ENCODE peak calls at places on chromosomes 13 and 19, in eight cellular contexts. One of them, this sample, is unnamed.

GRCh38 chr19:24159707-24160106 is 72.7 kb downstream of the ZNF254 start:
- DNase-seq in brain microvascular endothelial cell: no peak
- DNase-seq in tibial artery: no peak
- DNase-seq in CD8-positive, alpha-beta T cell: no peak
- DNase-seq in heart right ventricle: no peak
- DNase-seq in neural crest cell: no peak
- DNase-seq in mesothelial cell of epicardium: no peak
- DNase-seq in cardiac fibroblast: peak; percentile 3
- DNase-seq in this sample: no peak

GRCh38 chr13:48235100-48235813 is 2.3 kb downstream of the ITM2B start:
- DNase-seq in heart right ventricle: peak; percentile 37
- DNase-seq in cardiac fibroblast: no peak
- DNase-seq in tibial artery: peak; percentile 56
- DNase-seq in neural crest cell: no peak
- DNase-seq in mesothelial cell of epicardium: no peak
- DNase-seq in CD8-positive, alpha-beta T cell: no peak
- DNase-seq in brain microvascular endothelial cell: no peak
- DNase-seq in this sample: no peak

GRCh38 chr19:40908981-40909380 is 26.9 kb upstream of the CYP2A7 start:
- DNase-seq in tibial artery: no peak
- DNase-seq in brain microvascular endothelial cell: no peak
- DNase-seq in CD8-positive, alpha-beta T cell: peak; percentile 35
- DNase-seq in heart right ventricle: peak; percentile 37
- DNase-seq in mesothelial cell of epicardium: no peak
- DNase-seq in cardiac fibroblast: no peak
- DNase-seq in neural crest cell: no peak
- DNase-seq in this sample: no peak

GRCh38 chr13:74596691-74597090 is 462.5 kb upstream of the KLF12 start:
- DNase-seq in tibial artery: no peak
- DNase-seq in CD8-positive, alpha-beta T cell: no peak
- DNase-seq in neural crest cell: no peak
- DNase-seq in mesothelial cell of epicardium: no peak
- DNase-seq in heart right ventricle: no peak
- DNase-seq in brain microvascular endothelial cell: no peak
- DNase-seq in cardiac fibroblast: no peak
- DNase-seq in this sample: no peak

GRCh38 chr13:107192289-107192688 is 624.4 kb upstream of the ARGLU1 start:
- DNase-seq in CD8-positive, alpha-beta T cell: no peak
- DNase-seq in mesothelial cell of epicardium: no peak
- DNase-seq in cardiac fibroblast: no peak
- DNase-seq in neural crest cell: no peak
- DNase-seq in tibial artery: no peak
- DNase-seq in heart right ventricle: no peak
- DNase-seq in brain microvascular endothelial cell: no peak
- DNase-seq in this sample: no peak

GRCh38 chr13:76663941-76664340 is 222.3 kb downstream of the KCTD12 start:
- DNase-seq in heart right ventricle: no peak
- DNase-seq in mesothelial cell of epicardium: no peak
- DNase-seq in cardiac fibroblast: peak; percentile 70
- DNase-seq in CD8-positive, alpha-beta T cell: no peak
- DNase-seq in brain microvascular endothelial cell: no peak
- DNase-seq in neural crest cell: no peak
- DNase-seq in tibial artery: no peak
- DNase-seq in this sample: no peak

GRCh38 chr13:105412171-105412570 is 1123.3 kb downstream of the EFNB2 start:
- DNase-seq in mesothelial cell of epicardium: no peak
- DNase-seq in CD8-positive, alpha-beta T cell: no peak
- DNase-seq in heart right ventricle: no peak
- DNase-seq in tibial artery: no peak
- DNase-seq in cardiac fibroblast: no peak
- DNase-seq in brain microvascular endothelial cell: no peak
- DNase-seq in neural crest cell: no peak
- DNase-seq in this sample: no peak

GRCh38 chr19:53076984-53077383 is 26.2 kb downstream of the ZNF160 start:
- DNase-seq in mesothelial cell of epicardium: peak; percentile 67
- DNase-seq in neural crest cell: peak; percentile 66
- DNase-seq in heart right ventricle: peak; percentile 63
- DNase-seq in brain microvascular endothelial cell: peak; percentile 60
- DNase-seq in CD8-positive, alpha-beta T cell: no peak
- DNase-seq in cardiac fibroblast: peak; percentile 66
- DNase-seq in tibial artery: no peak
- DNase-seq in this sample: no peak

GRCh38 chr19:6088677-6089063 is 21.6 kb downstream of the RFX2 start:
- DNase-seq in mesothelial cell of epicardium: no peak
- DNase-seq in tibial artery: no peak
- DNase-seq in brain microvascular endothelial cell: peak; percentile 37
- DNase-seq in heart right ventricle: no peak
- DNase-seq in neural crest cell: no peak
- DNase-seq in CD8-positive, alpha-beta T cell: no peak
- DNase-seq in cardiac fibroblast: no peak
- DNase-seq in this sample: no peak

GRCh38 chr13:31638577-31638976 is 100.7 kb upstream of the RXFP2 start:
- DNase-seq in tibial artery: no peak
- DNase-seq in CD8-positive, alpha-beta T cell: no peak
- DNase-seq in cardiac fibroblast: peak; percentile 80
- DNase-seq in brain microvascular endothelial cell: peak; percentile 78
- DNase-seq in neural crest cell: no peak
- DNase-seq in mesothelial cell of epicardium: no peak
- DNase-seq in heart right ventricle: peak; percentile 8
- DNase-seq in this sample: no peak

GRCh38 chr13:91078093-91078679 is 269.3 kb upstream of the MIR17HG start:
- DNase-seq in neural crest cell: no peak
- DNase-seq in brain microvascular endothelial cell: no peak
- DNase-seq in cardiac fibroblast: peak; percentile 34
- DNase-seq in CD8-positive, alpha-beta T cell: no peak
- DNase-seq in mesothelial cell of epicardium: no peak
- DNase-seq in heart right ventricle: no peak
- DNase-seq in tibial artery: no peak
- DNase-seq in this sample: no peak

GRCh38 chr19:49862411-49863253 is 4.7 kb downstream of the PNKP start:
- DNase-seq in heart right ventricle: no peak
- DNase-seq in CD8-positive, alpha-beta T cell: no peak
- DNase-seq in neural crest cell: no peak
- DNase-seq in brain microvascular endothelial cell: no peak
- DNase-seq in mesothelial cell of epicardium: no peak
- DNase-seq in cardiac fibroblast: no peak
- DNase-seq in tibial artery: no peak
- DNase-seq in this sample: no peak

GRCh38 chr19:1357695-1358094 is 26.0 kb upstream of the NDUFS7 start:
- DNase-seq in tibial artery: no peak
- DNase-seq in heart right ventricle: no peak
- DNase-seq in mesothelial cell of epicardium: no peak
- DNase-seq in brain microvascular endothelial cell: no peak
- DNase-seq in neural crest cell: no peak
- DNase-seq in cardiac fibroblast: no peak
- DNase-seq in CD8-positive, alpha-beta T cell: no peak
- DNase-seq in this sample: no peak

GRCh38 chr13:46992383-46992952 is 95.6 kb upstream of the HTR2A start:
- DNase-seq in neural crest cell: no peak
- DNase-seq in cardiac fibroblast: peak; percentile 40
- DNase-seq in tibial artery: no peak
- DNase-seq in brain microvascular endothelial cell: peak; percentile 14
- DNase-seq in mesothelial cell of epicardium: no peak
- DNase-seq in CD8-positive, alpha-beta T cell: no peak
- DNase-seq in heart right ventricle: no peak
- DNase-seq in this sample: no peak
- TF ChIP-seq CTCF in neural crest cell: peak; percentile 49
- TF ChIP-seq CTCF in cardiac fibroblast: peak; percentile 52
- TF ChIP-seq CTCF in tibial artery: no peak
- TF ChIP-seq CTCF in brain microvascular endothelial cell: peak; percentile 68
- TF ChIP-seq CTCF in mesothelial cell of epicardium: no peak
- TF ChIP-seq CTCF in CD8-positive, alpha-beta T cell: no peak
- TF ChIP-seq CTCF in heart right ventricle: no peak
- TF ChIP-seq CTCF in this sample: peak; percentile 25

GRCh38 chr19:18477042-18477760 is 39.3 kb upstream of the ISYNA1 start:
- DNase-seq in heart right ventricle: no peak
- DNase-seq in tibial artery: no peak
- DNase-seq in neural crest cell: no peak
- DNase-seq in brain microvascular endothelial cell: no peak
- DNase-seq in cardiac fibroblast: no peak
- DNase-seq in CD8-positive, alpha-beta T cell: no peak
- DNase-seq in mesothelial cell of epicardium: no peak
- DNase-seq in this sample: no peak
- TF ChIP-seq CTCF in heart right ventricle: peak; percentile 10
- TF ChIP-seq CTCF in tibial artery: no peak
- TF ChIP-seq CTCF in neural crest cell: peak; percentile 32
- TF ChIP-seq CTCF in brain microvascular endothelial cell: peak; percentile 48
- TF ChIP-seq CTCF in cardiac fibroblast: peak; percentile 17
- TF ChIP-seq CTCF in CD8-positive, alpha-beta T cell: no peak
- TF ChIP-seq CTCF in mesothelial cell of epicardium: no peak
- TF ChIP-seq CTCF in this sample: peak; percentile 29

GRCh38 chr13:80562423-80562822 is 221.5 kb upstream of the SPRY2 start:
- DNase-seq in mesothelial cell of epicardium: no peak
- DNase-seq in neural crest cell: no peak
- DNase-seq in CD8-positive, alpha-beta T cell: no peak
- DNase-seq in heart right ventricle: no peak
- DNase-seq in brain microvascular endothelial cell: no peak
- DNase-seq in tibial artery: no peak
- DNase-seq in cardiac fibroblast: no peak
- DNase-seq in this sample: no peak
- TF ChIP-seq CTCF in mesothelial cell of epicardium: no peak
- TF ChIP-seq CTCF in neural crest cell: no peak
- TF ChIP-seq CTCF in CD8-positive, alpha-beta T cell: no peak
- TF ChIP-seq CTCF in heart right ventricle: no peak
- TF ChIP-seq CTCF in brain microvascular endothelial cell: no peak
- TF ChIP-seq CTCF in tibial artery: no peak
- TF ChIP-seq CTCF in cardiac fibroblast: no peak
- TF ChIP-seq CTCF in this sample: no peak

GRCh38 chr13:22449251-22449650 is 731.5 kb upstream of the SGCG start:
- DNase-seq in neural crest cell: no peak
- DNase-seq in CD8-positive, alpha-beta T cell: no peak
- DNase-seq in heart right ventricle: no peak
- DNase-seq in tibial artery: no peak
- DNase-seq in mesothelial cell of epicardium: no peak
- DNase-seq in brain microvascular endothelial cell: no peak
- DNase-seq in cardiac fibroblast: no peak
- DNase-seq in this sample: no peak

GRCh38 chr13:22455036-22455435 is 725.7 kb upstream of the SGCG start:
- DNase-seq in mesothelial cell of epicardium: no peak
- DNase-seq in cardiac fibroblast: no peak
- DNase-seq in brain microvascular endothelial cell: no peak
- DNase-seq in CD8-positive, alpha-beta T cell: no peak
- DNase-seq in neural crest cell: no peak
- DNase-seq in heart right ventricle: no peak
- DNase-seq in tibial artery: no peak
- DNase-seq in this sample: no peak

GRCh38 chr13:22451345-22451744 is 729.4 kb upstream of the SGCG start:
- DNase-seq in tibial artery: no peak
- DNase-seq in CD8-positive, alpha-beta T cell: no peak
- DNase-seq in heart right ventricle: peak; percentile 19
- DNase-seq in cardiac fibroblast: peak; percentile 26
- DNase-seq in neural crest cell: peak; percentile 50
- DNase-seq in brain microvascular endothelial cell: no peak
- DNase-seq in mesothelial cell of epicardium: no peak
- DNase-seq in this sample: no peak

GRCh38 chr13:22454586-22454985 is 726.2 kb upstream of the SGCG start:
- DNase-seq in CD8-positive, alpha-beta T cell: no peak
- DNase-seq in neural crest cell: no peak
- DNase-seq in brain microvascular endothelial cell: no peak
- DNase-seq in mesothelial cell of epicardium: no peak
- DNase-seq in cardiac fibroblast: no peak
- DNase-seq in tibial artery: no peak
- DNase-seq in heart right ventricle: no peak
- DNase-seq in this sample: no peak
- TF ChIP-seq CTCF in CD8-positive, alpha-beta T cell: no peak
- TF ChIP-seq CTCF in neural crest cell: no peak
- TF ChIP-seq CTCF in brain microvascular endothelial cell: no peak
- TF ChIP-seq CTCF in mesothelial cell of epicardium: no peak
- TF ChIP-seq CTCF in cardiac fibroblast: no peak
- TF ChIP-seq CTCF in tibial artery: no peak
- TF ChIP-seq CTCF in heart right ventricle: no peak
- TF ChIP-seq CTCF in this sample: no peak

GRCh38 chr13:78131811-78132210 is 213.2 kb upstream of the EDNRB start:
- DNase-seq in CD8-positive, alpha-beta T cell: no peak
- DNase-seq in heart right ventricle: no peak
- DNase-seq in mesothelial cell of epicardium: no peak
- DNase-seq in cardiac fibroblast: peak; percentile 5
- DNase-seq in brain microvascular endothelial cell: no peak
- DNase-seq in tibial artery: no peak
- DNase-seq in neural crest cell: no peak
- DNase-seq in this sample: no peak
- TF ChIP-seq CTCF in CD8-positive, alpha-beta T cell: no peak
- TF ChIP-seq CTCF in heart right ventricle: no peak
- TF ChIP-seq CTCF in mesothelial cell of epicardium: no peak
- TF ChIP-seq CTCF in cardiac fibroblast: peak; percentile 33
- TF ChIP-seq CTCF in brain microvascular endothelial cell: peak; percentile 56
- TF ChIP-seq CTCF in tibial artery: no peak
- TF ChIP-seq CTCF in neural crest cell: peak; percentile 41
- TF ChIP-seq CTCF in this sample: peak; percentile 16

DNA sequence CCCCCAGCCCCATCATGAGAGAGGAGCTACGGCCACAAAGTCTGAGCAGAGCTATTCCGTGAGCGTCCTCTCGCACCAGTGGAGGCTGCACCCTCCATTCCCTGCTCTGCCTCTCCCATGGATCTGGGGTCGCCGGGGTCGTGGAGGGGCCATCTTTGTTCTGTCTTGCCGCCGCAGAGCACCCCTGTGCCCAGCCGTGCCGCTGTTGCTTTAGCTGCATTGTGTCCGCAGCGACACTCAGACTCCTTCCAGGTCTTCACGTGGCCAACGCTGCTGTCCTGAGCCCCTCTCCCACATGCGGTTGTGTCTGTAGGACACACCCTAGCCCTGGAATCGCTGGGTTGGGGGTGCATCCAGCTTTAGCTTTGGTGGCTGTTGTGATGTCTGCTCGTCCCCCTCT is 15.8 kb downstream of the YIPF2 start:
- DNase-seq in brain microvascular endothelial cell: no peak
- DNase-seq in heart right ventricle: no peak
- DNase-seq in neural crest cell: no peak
- DNase-seq in cardiac fibroblast: no peak
- DNase-seq in tibial artery: no peak
- DNase-seq in CD8-positive, alpha-beta T cell: no peak
- DNase-seq in mesothelial cell of epicardium: no peak
- DNase-seq in this sample: no peak
- TF ChIP-seq CTCF in brain microvascular endothelial cell: no peak
- TF ChIP-seq CTCF in heart right ventricle: no peak
- TF ChIP-seq CTCF in neural crest cell: no peak
- TF ChIP-seq CTCF in cardiac fibroblast: no peak
- TF ChIP-seq CTCF in tibial artery: no peak
- TF ChIP-seq CTCF in CD8-positive, alpha-beta T cell: no peak
- TF ChIP-seq CTCF in mesothelial cell of epicardium: no peak
- TF ChIP-seq CTCF in this sample: no peak

DNA sequence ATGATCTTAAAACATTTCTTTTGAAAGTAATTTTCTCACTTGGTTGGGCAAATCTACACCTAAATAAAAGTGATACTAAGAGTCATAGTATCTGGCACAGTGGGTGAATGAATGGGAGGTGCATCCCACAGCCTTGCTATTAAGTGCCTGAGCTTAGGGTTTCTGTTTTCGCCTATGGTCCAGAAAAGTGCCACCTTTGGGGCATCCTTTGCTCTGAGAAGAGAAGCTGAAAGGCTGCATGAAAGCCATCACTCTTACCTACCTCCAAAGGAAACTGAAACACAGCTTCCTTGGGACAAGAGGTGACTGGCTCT is 55.6 kb upstream of the AKAP11 start:
- DNase-seq in cardiac fibroblast: no peak
- DNase-seq in tibial artery: no peak
- DNase-seq in CD8-positive, alpha-beta T cell: no peak
- DNase-seq in heart right ventricle: no peak
- DNase-seq in mesothelial cell of epicardium: no peak
- DNase-seq in neural crest cell: no peak
- DNase-seq in brain microvascular endothelial cell: no peak
- DNase-seq in this sample: no peak
- TF ChIP-seq CTCF in cardiac fibroblast: no peak
- TF ChIP-seq CTCF in tibial artery: no peak
- TF ChIP-seq CTCF in CD8-positive, alpha-beta T cell: peak; percentile 1
- TF ChIP-seq CTCF in heart right ventricle: no peak
- TF ChIP-seq CTCF in mesothelial cell of epicardium: no peak
- TF ChIP-seq CTCF in neural crest cell: no peak
- TF ChIP-seq CTCF in brain microvascular endothelial cell: no peak
- TF ChIP-seq CTCF in this sample: no peak